ENCODE peak calls at places on chromosomes 3 and 15, in ten cellular contexts. N is stimulated activated CD4-positive, alpha-beta T cell treated with anti-CD3 and anti-CD28 coated beads, Interleukin-1b, Interleukin-23, amount 100 ng/mL, for 1 hour; X is T1000; H is osteoblast; W is SK-N-DZ; O is nephron progenitor cell; G is SW480; P is coronary artery; Y is activated gamma-delta T cell treated with anti-CD3 and anti-CD28 coated beads, Interleukin-2, amount 50 U/mL, for 16 hours; C is omental fat pad. M is an unnamed sample.

GRCh38 chr15:68991723-68992122 is 22.8 kb upstream of the NOX5 start:
- DNase-seq in N (no peak), X (no peak), H (no peak), W (peak), O (no peak), G (no peak), P (no peak), Y (no peak), C (no peak), M (no peak)

GRCh38 chr15:60061758-60062157 is 57.6 kb downstream of the FOXB1 start:
- DNase-seq in N (no peak), X (no peak), H (no peak), W (no peak), O (no peak), G (no peak), P (no peak), Y (no peak), C (no peak), M (no peak)

GRCh38 chr15:65416845-65417416 is 5.8 kb downstream of the IGDCC4 start:
- DNase-seq in N (no peak), X (no peak), H (no peak), W (no peak), O (peak), G (no peak), P (no peak), Y (no peak), C (no peak), M (no peak)

GRCh38 chr15:96422153-96422552 is 91.7 kb downstream of the NR2F2 start:
- DNase-seq in N (no peak), X (no peak), H (no peak), W (no peak), O (no peak), G (no peak), P (no peak), Y (no peak), C (no peak), M (no peak)

GRCh38 chr3:71160800-71161546 is 422.6 kb downstream of the FOXP1 start:
- DNase-seq in N (no peak), X (no peak), H (no peak), W (no peak), O (no peak), G (peak), P (no peak), Y (no peak), C (no peak), M (peak)

GRCh38 chr3:159856496-159857098 is 132.0 kb upstream of the IL12A start:
- DNase-seq in N (no peak), X (no peak), H (no peak), W (peak), O (peak), G (no peak), P (no peak), Y (no peak), C (no peak), M (no peak)

GRCh38 chr15:76393614-76394013 is 57.0 kb downstream of the ISL2 start:
- DNase-seq in N (no peak), X (no peak), H (peak), W (no peak), O (no peak), G (no peak), P (no peak), Y (no peak), C (no peak), M (no peak)

GRCh38 chr15:98612490-98613110 is 35.7 kb upstream of the IGF1R start:
- DNase-seq in N (no peak), X (no peak), H (no peak), W (no peak), O (no peak), G (no peak), P (no peak), Y (no peak), C (no peak), M (no peak)

GRCh38 chr3:4794331-4794730 is 184.9 kb upstream of the BHLHE40 start:
- DNase-seq in N (no peak), X (no peak), H (no peak), W (no peak), O (no peak), G (no peak), P (no peak), Y (no peak), C (no peak), M (no peak)

GRCh38 chr3:51929420-51930003 is 12.2 kb downstream of the RRP9 start:
- DNase-seq in N (no peak), X (no peak), H (peak), W (no peak), O (peak), G (no peak), P (no peak), Y (no peak), C (no peak), M (no peak)

GRCh38 chr3:60578936-60579335 is 672.3 kb downstream of the FHIT start:
- DNase-seq in N (no peak), X (no peak), H (no peak), W (no peak), O (no peak), G (no peak), P (no peak), Y (no peak), C (no peak), M (no peak)

GRCh38 chr15:58306591-58307312 is 125.0 kb upstream of the LIPC start:
- DNase-seq in N (no peak), X (no peak), H (peak), W (no peak), O (no peak), G (no peak), P (no peak), Y (no peak), C (no peak), M (no peak)

GRCh38 chr15:71261418-71261817 is 146.1 kb downstream of the THSD4 start:
- DNase-seq in N (no peak), X (no peak), H (no peak), W (no peak), O (no peak), G (no peak), P (no peak), Y (no peak), C (no peak), M (no peak)

GRCh38 chr3:171556574-171557145 is 96.5 kb upstream of the TNIK start:
- DNase-seq in N (no peak), X (no peak), H (no peak), W (peak), O (no peak), G (no peak), P (no peak), Y (no peak), C (no peak), M (no peak)

GRCh38 chr3:16768956-16769355 is 115.8 kb upstream of the PLCL2 start:
- DNase-seq in N (no peak), X (no peak), H (no peak), W (no peak), O (no peak), G (peak), P (no peak), Y (no peak), C (no peak), M (peak)

GRCh38 chr3:143471705-143472104 is 352.1 kb downstream of the CHST2 start:
- DNase-seq in N (no peak), X (no peak), H (no peak), W (no peak), O (no peak), G (no peak), P (no peak), Y (no peak), C (no peak), M (no peak)

GRCh38 chr3:88596451-88596850 is 446.7 kb downstream of the C3orf38 start:
- DNase-seq in N (no peak), X (no peak), H (peak), W (no peak), O (no peak), G (no peak), P (no peak), Y (no peak), C (no peak), M (no peak)

GRCh38 chr15:42131826-42132806 is 24.3 kb downstream of the PLA2G4F start:
- DNase-seq in N (no peak), X (no peak), H (peak), W (no peak), O (no peak), G (peak), P (no peak), Y (no peak), C (no peak), M (no peak)

M was measured in HS-27A.